ENCODE peak calls at places on chromosomes 6 and 20, in eight cellular contexts. X is NCI-H2081, B is T1000, C is cerebellar nuclear complex, P is fibroblast of lung, S is amygdala, J is AG04450, H is T-helper 1 cell. D is an unnamed sample.

GRCh38 chr20:53865905-53866786 is 204.2 kb downstream of the BCAS1 start:
- DNase-seq in P (peak), J (peak), H (no peak), B (peak), X (no peak), S (peak), C (no peak), D (no peak)

GRCh38 chr6:103797738-103798137 is 1062.0 kb downstream of the HACE1 start:
- DNase-seq in H (no peak), J (no peak), P (no peak), X (peak), B (no peak), S (no peak), C (no peak), D (no peak)

GRCh38 chr20:47648943-47649342 is 136.3 kb downstream of the SULF2 start:
- DNase-seq in B (no peak), S (no peak), P (no peak), C (no peak), J (no peak), H (no peak), X (no peak), D (no peak)

GRCh38 chr6:119350202-119351004 is 842 bp upstream of the MAN1A1 start:
- DNase-seq in B (peak), P (peak), C (no peak), J (peak), X (no peak), S (no peak), H (peak), D (no peak)

GRCh38 chr6:137867685-137868509 is 838 bp downstream of the TNFAIP3 start:
- DNase-seq in B (no peak), J (no peak), S (no peak), H (no peak), P (no peak), X (no peak), C (no peak), D (peak)

GRCh38 chr6:55578537-55579363 is at the start of gene HMGCLL1:
- DNase-seq in P (peak), H (no peak), B (no peak), C (peak), S (peak), X (peak), J (no peak), D (no peak)

GRCh38 chr6:88490865-88491264 is 324.7 kb upstream of the CNR1 start:
- DNase-seq in X (no peak), S (no peak), B (no peak), H (no peak), J (no peak), P (peak), C (no peak), D (no peak)

GRCh38 chr20:1955289-1955688 is 38.6 kb downstream of the PDYN start:
- DNase-seq in S (no peak), X (no peak), H (no peak), C (no peak), P (no peak), J (no peak), B (no peak), D (no peak)

GRCh38 chr6:148235446-148235845 is 107.2 kb upstream of the SASH1 start:
- DNase-seq in B (no peak), P (no peak), X (no peak), S (no peak), H (no peak), J (no peak), C (no peak), D (no peak)

GRCh38 chr20:26208296-26209091 is 511.8 kb upstream of the ZNF337 start:
- DNase-seq in J (no peak), S (no peak), H (no peak), C (no peak), B (no peak), X (no peak), P (peak), D (peak)

GRCh38 chr20:4326194-4327065 is 311.1 kb upstream of the RNF24 start:
- DNase-seq in B (no peak), J (no peak), H (no peak), C (no peak), S (no peak), X (no peak), P (no peak), D (no peak)

GRCh38 chr20:34010405-34010895 is 16.7 kb downstream of the RALY start:
- DNase-seq in B (no peak), P (no peak), H (no peak), S (no peak), C (no peak), J (no peak), X (no peak), D (no peak)

GRCh38 chr20:1389703-1390385 is 3.0 kb downstream of the FKBP1A start:
- DNase-seq in J (no peak), P (peak), X (no peak), B (no peak), S (no peak), H (no peak), C (no peak), D (no peak)